ENCODE peak calls at places on chromosomes 2 and 18, in five cellular contexts. One of them, this sample, is unnamed.

GRCh38 chr2:212686285-212686895 is 147.8 kb upstream of the ERBB4 start:
- DNase-seq in OCI-LY7: peak; percentile 73
- DNase-seq in pancreas: peak; percentile 7
- DNase-seq in AG10803: peak; percentile 62
- DNase-seq in H7: peak; percentile 40
- DNase-seq in this sample: peak; percentile 34

GRCh38 chr2:177078843-177079242 is 133.8 kb upstream of the HNRNPA3 start:
- DNase-seq in AG10803: no peak
- DNase-seq in OCI-LY7: no peak
- DNase-seq in pancreas: no peak
- DNase-seq in H7: no peak
- DNase-seq in this sample: no peak

GRCh38 chr2:70086838-70087702 is at the start of gene PCBP1:
- DNase-seq in H7: peak; percentile 98
- DNase-seq in pancreas: peak; percentile 94
- DNase-seq in OCI-LY7: peak; percentile 95
- DNase-seq in AG10803: peak; percentile 95
- DNase-seq in this sample: peak; percentile 92

GRCh38 chr2:14530506-14530905 is 102.0 kb upstream of the LRATD1 start:
- DNase-seq in OCI-LY7: no peak
- DNase-seq in AG10803: peak; percentile 16
- DNase-seq in H7: no peak
- DNase-seq in pancreas: no peak
- DNase-seq in this sample: no peak

GRCh38 chr2:217622205-217622621 is 380.6 kb downstream of the TNS1 start:
- DNase-seq in AG10803: peak; percentile 88
- DNase-seq in pancreas: no peak
- DNase-seq in OCI-LY7: no peak
- DNase-seq in H7: peak; percentile 36
- DNase-seq in this sample: peak; percentile 65

GRCh38 chr2:141438536-141438935 is 692.3 kb downstream of the LRP1B start:
- DNase-seq in OCI-LY7: no peak
- DNase-seq in H7: no peak
- DNase-seq in AG10803: no peak
- DNase-seq in pancreas: no peak
- DNase-seq in this sample: no peak

GRCh38 chr2:136235451-136236418 is 117.8 kb upstream of the CXCR4 start:
- DNase-seq in OCI-LY7: no peak
- DNase-seq in AG10803: peak; percentile 40
- DNase-seq in H7: no peak
- DNase-seq in pancreas: no peak
- DNase-seq in this sample: peak; percentile 92

GRCh38 chr2:32805104-32806095 is 141.4 kb upstream of the LTBP1 start:
- DNase-seq in OCI-LY7: no peak
- DNase-seq in AG10803: no peak
- DNase-seq in pancreas: no peak
- DNase-seq in H7: no peak
- DNase-seq in this sample: no peak

GRCh38 chr2:37348155-37348554 is 3.7 kb downstream of the QPCT start:
- DNase-seq in H7: no peak
- DNase-seq in AG10803: no peak
- DNase-seq in OCI-LY7: no peak
- DNase-seq in pancreas: no peak
- DNase-seq in this sample: no peak

GRCh38 chr18:5530623-5531022 is 13.2 kb downstream of the EPB41L3 start:
- DNase-seq in AG10803: no peak
- DNase-seq in OCI-LY7: no peak
- DNase-seq in pancreas: no peak
- DNase-seq in H7: no peak
- DNase-seq in this sample: no peak

GRCh38 chr2:205494856-205495255 is 187.4 kb upstream of the NRP2 start:
- DNase-seq in OCI-LY7: no peak
- DNase-seq in pancreas: no peak
- DNase-seq in AG10803: peak; percentile 26
- DNase-seq in H7: no peak
- DNase-seq in this sample: no peak

GRCh38 chr2:205499006-205499405 is 183.3 kb upstream of the NRP2 start:
- DNase-seq in H7: no peak
- DNase-seq in pancreas: no peak
- DNase-seq in AG10803: no peak
- DNase-seq in OCI-LY7: no peak
- DNase-seq in this sample: no peak

GRCh38 chr2:205496777-205497176 is 185.5 kb upstream of the NRP2 start:
- DNase-seq in AG10803: peak; percentile 91
- DNase-seq in pancreas: no peak
- DNase-seq in H7: no peak
- DNase-seq in OCI-LY7: no peak
- DNase-seq in this sample: no peak

GRCh38 chr2:205495819-205496218 is 186.5 kb upstream of the NRP2 start:
- DNase-seq in H7: no peak
- DNase-seq in AG10803: peak; percentile 53
- DNase-seq in OCI-LY7: no peak
- DNase-seq in pancreas: no peak
- DNase-seq in this sample: no peak

DNA sequence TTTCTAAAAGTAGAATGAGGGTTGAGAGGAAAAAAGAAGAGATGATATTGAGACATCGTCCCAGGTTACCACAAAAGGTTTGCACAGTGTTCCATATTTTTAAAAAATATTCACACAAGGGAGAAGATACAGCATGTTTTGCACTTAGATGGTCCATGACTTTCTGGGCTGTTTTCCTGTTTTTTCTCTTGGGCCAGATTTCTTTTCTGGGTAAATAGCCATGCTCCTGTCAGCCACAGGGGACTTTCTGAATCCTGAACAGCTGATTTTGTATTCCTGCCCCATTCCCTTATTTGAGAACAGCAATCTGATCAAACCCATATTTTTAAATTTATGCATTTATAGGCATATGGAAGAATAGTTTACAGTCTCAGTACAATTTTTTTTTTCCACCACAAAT is 185.9 kb upstream of the NRP2 start:
- DNase-seq in OCI-LY7: no peak
- DNase-seq in pancreas: no peak
- DNase-seq in H7: no peak
- DNase-seq in AG10803: no peak
- DNase-seq in this sample: no peak
- H3K4me3 ChIP-seq in OCI-LY7: no peak overlapping the region
- H3K4me3 ChIP-seq in pancreas: no peak overlapping the region
- H3K4me3 ChIP-seq in H7: no peak overlapping the region
- H3K4me3 ChIP-seq in AG10803: no peak overlapping the region
- H3K4me3 ChIP-seq in this sample: no peak overlapping the region

DNA sequence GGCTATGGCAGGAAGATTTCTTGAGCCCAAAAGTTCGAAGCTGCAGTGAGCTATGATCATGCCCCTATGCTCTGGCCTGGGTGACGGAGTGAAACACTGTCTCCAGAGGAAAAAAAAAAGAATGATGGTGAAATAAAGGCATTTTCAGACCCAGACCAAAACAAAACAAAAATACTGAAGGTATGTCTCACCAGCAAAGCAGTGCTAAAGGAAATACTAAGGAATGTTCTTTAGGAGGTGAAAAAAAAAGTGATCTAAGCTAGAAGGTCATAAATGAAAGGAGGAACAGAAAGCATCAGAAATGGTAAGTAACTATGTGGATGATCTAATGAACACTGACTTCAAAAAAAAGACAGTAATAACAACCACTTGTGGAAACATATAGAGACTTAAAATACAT is 18.7 kb downstream of the SS18 start:
- DNase-seq in OCI-LY7: no peak
- DNase-seq in AG10803: no peak
- DNase-seq in H7: no peak
- DNase-seq in pancreas: no peak
- DNase-seq in this sample: no peak
- H3K4me3 ChIP-seq in OCI-LY7: no peak overlapping the region
- H3K4me3 ChIP-seq in AG10803: no peak overlapping the region
- H3K4me3 ChIP-seq in H7: no peak overlapping the region
- H3K4me3 ChIP-seq in pancreas: no peak overlapping the region
- H3K4me3 ChIP-seq in this sample: no peak overlapping the region

GRCh38 chr2:15593327-15593705 is 1.6 kb downstream of the DDX1 start:
- DNase-seq in pancreas: no peak
- DNase-seq in H7: no peak
- DNase-seq in AG10803: no peak
- DNase-seq in OCI-LY7: no peak
- DNase-seq in this sample: no peak
- H3K4me3 ChIP-seq in pancreas: no peak overlapping the region
- H3K4me3 ChIP-seq in H7: no peak overlapping the region
- H3K4me3 ChIP-seq in AG10803: peak overlapping the region; percentile 73
- H3K4me3 ChIP-seq in OCI-LY7: peak overlapping the region; percentile 89
- H3K4me3 ChIP-seq in this sample: peak overlapping the region; percentile 93

GRCh38 chr18:2610549-2610948 is 39.2 kb downstream of the NDC80 start:
- DNase-seq in OCI-LY7: no peak
- DNase-seq in AG10803: no peak
- DNase-seq in pancreas: no peak
- DNase-seq in H7: no peak
- DNase-seq in this sample: no peak
- H3K4me3 ChIP-seq in OCI-LY7: no peak overlapping the region
- H3K4me3 ChIP-seq in AG10803: no peak overlapping the region
- H3K4me3 ChIP-seq in pancreas: no peak overlapping the region
- H3K4me3 ChIP-seq in H7: no peak overlapping the region
- H3K4me3 ChIP-seq in this sample: no peak overlapping the region

GRCh38 chr2:224036731-224037376 is 2.2 kb downstream of the SERPINE2 start:
- DNase-seq in pancreas: no peak
- DNase-seq in AG10803: no peak
- DNase-seq in OCI-LY7: no peak
- DNase-seq in H7: no peak
- DNase-seq in this sample: peak; percentile 12

GRCh38 chr2:224039770-224040088 is 643 bp upstream of the SERPINE2 start:
- DNase-seq in OCI-LY7: no peak
- DNase-seq in pancreas: no peak
- DNase-seq in AG10803: no peak
- DNase-seq in H7: peak; percentile 74
- DNase-seq in this sample: no peak

GRCh38 chr2:224038049-224038829 is 847 bp downstream of the SERPINE2 start:
- DNase-seq in pancreas: no peak
- DNase-seq in H7: peak; percentile 81
- DNase-seq in OCI-LY7: peak; percentile 8
- DNase-seq in AG10803: no peak
- DNase-seq in this sample: peak; percentile 54

GRCh38 chr2:224039080-224039769 is at the start of gene SERPINE2:
- DNase-seq in OCI-LY7: no peak
- DNase-seq in AG10803: peak; percentile 79
- DNase-seq in pancreas: peak; percentile 8
- DNase-seq in H7: peak; percentile 94
- DNase-seq in this sample: peak; percentile 70

DNA sequence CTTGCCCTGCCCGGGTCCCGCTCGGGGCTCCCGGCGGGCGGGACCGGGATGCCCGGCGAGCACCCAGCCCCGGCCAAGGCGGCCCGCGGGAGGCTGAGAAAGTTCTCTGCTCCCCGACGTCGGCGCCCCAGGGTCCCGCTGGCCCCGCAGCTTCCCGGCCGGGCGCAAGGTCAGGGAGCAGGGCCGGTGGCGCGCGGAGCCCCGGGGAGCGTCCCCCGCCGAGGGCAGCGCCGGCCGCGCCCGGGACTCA is 331 bp downstream of the SERPINE2 start:
- DNase-seq in H7: no peak
- DNase-seq in AG10803: no peak
- DNase-seq in OCI-LY7: no peak
- DNase-seq in pancreas: no peak
- DNase-seq in this sample: no peak
- H3K4me3 ChIP-seq in H7: peak overlapping the region; percentile 68
- H3K4me3 ChIP-seq in AG10803: peak overlapping the region; percentile 88
- H3K4me3 ChIP-seq in OCI-LY7: no peak overlapping the region
- H3K4me3 ChIP-seq in pancreas: peak overlapping the region; percentile 55
- H3K4me3 ChIP-seq in this sample: peak overlapping the region; percentile 77

DNA sequence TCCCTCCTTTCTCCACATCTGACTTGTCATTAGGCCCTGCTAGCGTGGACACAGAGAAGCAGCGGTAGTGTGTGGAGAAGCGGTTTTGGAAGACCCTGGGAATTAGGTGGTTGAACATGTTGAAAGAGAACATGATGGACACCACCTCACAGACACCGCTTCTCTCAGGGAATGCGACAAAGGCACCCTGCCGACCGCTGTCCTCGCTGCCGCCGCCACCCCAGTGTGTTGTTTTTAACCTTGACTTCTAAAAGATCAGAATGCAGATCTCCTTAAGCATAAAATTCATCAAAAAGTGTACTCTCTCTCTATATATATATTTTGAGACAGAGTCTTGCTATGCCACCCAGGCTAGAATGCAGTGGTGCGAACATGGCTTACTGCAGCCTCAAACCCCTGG is 33.2 kb downstream of the AQP4 start:
- DNase-seq in AG10803: no peak
- DNase-seq in OCI-LY7: no peak
- DNase-seq in H7: no peak
- DNase-seq in pancreas: no peak
- DNase-seq in this sample: no peak
- H3K4me3 ChIP-seq in AG10803: no peak overlapping the region
- H3K4me3 ChIP-seq in OCI-LY7: no peak overlapping the region
- H3K4me3 ChIP-seq in H7: no peak overlapping the region
- H3K4me3 ChIP-seq in pancreas: no peak overlapping the region
- H3K4me3 ChIP-seq in this sample: no peak overlapping the region

GRCh38 chr2:191320881-191321280 is 75.7 kb downstream of the MYO1B start:
- DNase-seq in OCI-LY7: no peak
- DNase-seq in AG10803: no peak
- DNase-seq in H7: no peak
- DNase-seq in pancreas: no peak
- DNase-seq in this sample: no peak
- H3K4me3 ChIP-seq in OCI-LY7: no peak overlapping the region
- H3K4me3 ChIP-seq in AG10803: no peak overlapping the region
- H3K4me3 ChIP-seq in H7: no peak overlapping the region
- H3K4me3 ChIP-seq in pancreas: no peak overlapping the region
- H3K4me3 ChIP-seq in this sample: no peak overlapping the region

This sample was measured in MG63.